ENCODE peak calls at places on chromosomes 6 and 20, in five cellular contexts. One of them, this sample, is unnamed.

GRCh38 chr6:130167655-130168054 is 55.1 kb downstream of the SAMD3 start:
- DNase-seq in neural crest cell: no peak
- DNase-seq in mesenchymal stem cell: peak; percentile 71
- DNase-seq in HS-5: no peak
- DNase-seq in mucosa of descending colon: no peak
- DNase-seq in this sample: no peak

GRCh38 chr6:122798099-122798641 is 9.1 kb downstream of the SMPDL3A start:
- DNase-seq in neural crest cell: no peak
- DNase-seq in mesenchymal stem cell: peak; percentile 71
- DNase-seq in HS-5: peak; percentile 58
- DNase-seq in mucosa of descending colon: peak; percentile 78
- DNase-seq in this sample: peak; percentile 84

GRCh38 chr6:89411019-89411268 is 1.1 kb downstream of the RRAGD start:
- DNase-seq in neural crest cell: no peak
- DNase-seq in mesenchymal stem cell: no peak
- DNase-seq in HS-5: no peak
- DNase-seq in mucosa of descending colon: peak; percentile 27
- DNase-seq in this sample: peak; percentile 32

GRCh38 chr6:32819729-32820128 is 2.9 kb upstream of the HLA-DOB start:
- DNase-seq in neural crest cell: no peak
- DNase-seq in mesenchymal stem cell: peak; percentile 62
- DNase-seq in HS-5: peak; percentile 67
- DNase-seq in mucosa of descending colon: no peak
- DNase-seq in this sample: no peak

GRCh38 chr6:22681761-22682160 is 112.4 kb downstream of the HDGFL1 start:
- DNase-seq in neural crest cell: no peak
- DNase-seq in mesenchymal stem cell: no peak
- DNase-seq in HS-5: no peak
- DNase-seq in mucosa of descending colon: no peak
- DNase-seq in this sample: no peak

GRCh38 chr6:163415620-163416379 is 1.3 kb downstream of the QKI start:
- DNase-seq in neural crest cell: no peak
- DNase-seq in mesenchymal stem cell: peak; percentile 75
- DNase-seq in HS-5: no peak
- DNase-seq in mucosa of descending colon: peak; percentile 29
- DNase-seq in this sample: no peak

GRCh38 chr6:29005183-29005885 is at the start of gene ZNF311:
- DNase-seq in neural crest cell: no peak
- DNase-seq in mesenchymal stem cell: peak; percentile 41
- DNase-seq in HS-5: peak; percentile 48
- DNase-seq in mucosa of descending colon: peak; percentile 71
- DNase-seq in this sample: peak; percentile 70

GRCh38 chr6:106560966-106561740 is 68.1 kb downstream of the RTN4IP1 start:
- DNase-seq in neural crest cell: no peak
- DNase-seq in mesenchymal stem cell: peak; percentile 47
- DNase-seq in HS-5: no peak
- DNase-seq in mucosa of descending colon: no peak
- DNase-seq in this sample: no peak

GRCh38 chr6:42021847-42022754 is 28.2 kb upstream of the TAF8 start:
- DNase-seq in neural crest cell: no peak
- DNase-seq in mesenchymal stem cell: no peak
- DNase-seq in HS-5: no peak
- DNase-seq in mucosa of descending colon: no peak
- DNase-seq in this sample: no peak

GRCh38 chr20:20181322-20181721 is 129.0 kb downstream of the CFAP61 start:
- DNase-seq in neural crest cell: no peak
- DNase-seq in mesenchymal stem cell: no peak
- DNase-seq in HS-5: no peak
- DNase-seq in mucosa of descending colon: no peak
- DNase-seq in this sample: no peak

GRCh38 chr20:11894072-11894471 is 23.6 kb upstream of the BTBD3 start:
- DNase-seq in neural crest cell: no peak
- DNase-seq in mesenchymal stem cell: no peak
- DNase-seq in HS-5: no peak
- DNase-seq in mucosa of descending colon: peak; percentile 85
- DNase-seq in this sample: peak; percentile 70

GRCh38 chr6:26251354-26252081 is 113.5 kb upstream of the BTN3A2 start:
- DNase-seq in neural crest cell: peak; percentile 51
- DNase-seq in mesenchymal stem cell: peak; percentile 95
- DNase-seq in HS-5: no peak
- DNase-seq in mucosa of descending colon: peak; percentile 79
- DNase-seq in this sample: peak; percentile 84

This sample was measured in colonic mucosa.